ENCODE peak calls at places on chromosome 15, in six cellular contexts. One of them, this sample, is unnamed.
A peak's percentile ranks its signal among the peaks of the same experiment; 100 is the strongest.

GRCh38 chr15:66679657-66680108 is 22.4 kb upstream of the SMAD6 start:
- DNase-seq in NCI-H2081: no peak
- DNase-seq in effector memory CD4-positive, alpha-beta T cell: no peak
- DNase-seq in activated CD4-positive, alpha-beta T cell treated with anti-CD3 and anti-CD28 coated beads, Interleukin-2, amount 10 ng/mL, durations not matched to agents 7 days and 5 days: no peak
- DNase-seq in GM04503: no peak
- DNase-seq in tibial artery: no peak
- DNase-seq in this sample: no peak

GRCh38 chr15:43950551-43950950 is 123.7 kb downstream of the WDR76 start:
- DNase-seq in effector memory CD4-positive, alpha-beta T cell: no peak
- DNase-seq in NCI-H2081: no peak
- DNase-seq in activated CD4-positive, alpha-beta T cell treated with anti-CD3 and anti-CD28 coated beads, Interleukin-2, amount 10 ng/mL, durations not matched to agents 7 days and 5 days: no peak
- DNase-seq in tibial artery: no peak
- DNase-seq in GM04503: no peak
- DNase-seq in this sample: no peak

GRCh38 chr15:83108266-83109219 is 1.1 kb downstream of the TM6SF1 start:
- DNase-seq in NCI-H2081: no peak
- DNase-seq in effector memory CD4-positive, alpha-beta T cell: no peak
- DNase-seq in GM04503: no peak
- DNase-seq in activated CD4-positive, alpha-beta T cell treated with anti-CD3 and anti-CD28 coated beads, Interleukin-2, amount 10 ng/mL, durations not matched to agents 7 days and 5 days: peak; percentile 38
- DNase-seq in tibial artery: peak; percentile 67
- DNase-seq in this sample: peak; percentile 84

GRCh38 chr15:96992817-96993216 is 662.3 kb downstream of the NR2F2 start:
- DNase-seq in effector memory CD4-positive, alpha-beta T cell: no peak
- DNase-seq in tibial artery: no peak
- DNase-seq in GM04503: no peak
- DNase-seq in activated CD4-positive, alpha-beta T cell treated with anti-CD3 and anti-CD28 coated beads, Interleukin-2, amount 10 ng/mL, durations not matched to agents 7 days and 5 days: no peak
- DNase-seq in NCI-H2081: no peak
- DNase-seq in this sample: no peak

GRCh38 chr15:34107315-34107714 is 5.4 kb downstream of the PGBD4 start:
- DNase-seq in NCI-H2081: no peak
- DNase-seq in activated CD4-positive, alpha-beta T cell treated with anti-CD3 and anti-CD28 coated beads, Interleukin-2, amount 10 ng/mL, durations not matched to agents 7 days and 5 days: no peak
- DNase-seq in effector memory CD4-positive, alpha-beta T cell: no peak
- DNase-seq in GM04503: no peak
- DNase-seq in tibial artery: no peak
- DNase-seq in this sample: no peak

GRCh38 chr15:41513282-41514227 is at the start of gene LTK:
- DNase-seq in GM04503: no peak
- DNase-seq in effector memory CD4-positive, alpha-beta T cell: peak; percentile 29
- DNase-seq in NCI-H2081: no peak
- DNase-seq in tibial artery: no peak
- DNase-seq in activated CD4-positive, alpha-beta T cell treated with anti-CD3 and anti-CD28 coated beads, Interleukin-2, amount 10 ng/mL, durations not matched to agents 7 days and 5 days: peak; percentile 19
- DNase-seq in this sample: no peak

GRCh38 chr15:100101389-100102089 is 240.2 kb downstream of the ADAMTS17 start:
- DNase-seq in NCI-H2081: no peak
- DNase-seq in tibial artery: peak; percentile 58
- DNase-seq in GM04503: no peak
- DNase-seq in effector memory CD4-positive, alpha-beta T cell: no peak
- DNase-seq in activated CD4-positive, alpha-beta T cell treated with anti-CD3 and anti-CD28 coated beads, Interleukin-2, amount 10 ng/mL, durations not matched to agents 7 days and 5 days: no peak
- DNase-seq in this sample: peak; percentile 49

GRCh38 chr15:56868251-56868650 is 50.2 kb upstream of the TCF12 start:
- DNase-seq in NCI-H2081: no peak
- DNase-seq in effector memory CD4-positive, alpha-beta T cell: no peak
- DNase-seq in activated CD4-positive, alpha-beta T cell treated with anti-CD3 and anti-CD28 coated beads, Interleukin-2, amount 10 ng/mL, durations not matched to agents 7 days and 5 days: no peak
- DNase-seq in GM04503: no peak
- DNase-seq in tibial artery: no peak
- DNase-seq in this sample: no peak

GRCh38 chr15:87207945-87208580 is 1048.5 kb downstream of the NTRK3 start:
- DNase-seq in GM04503: peak; percentile 45
- DNase-seq in tibial artery: no peak
- DNase-seq in effector memory CD4-positive, alpha-beta T cell: no peak
- DNase-seq in activated CD4-positive, alpha-beta T cell treated with anti-CD3 and anti-CD28 coated beads, Interleukin-2, amount 10 ng/mL, durations not matched to agents 7 days and 5 days: no peak
- DNase-seq in NCI-H2081: no peak
- DNase-seq in this sample: no peak

GRCh38 chr15:85615930-85616329 is 178.8 kb downstream of the KLHL25 start:
- DNase-seq in GM04503: no peak
- DNase-seq in activated CD4-positive, alpha-beta T cell treated with anti-CD3 and anti-CD28 coated beads, Interleukin-2, amount 10 ng/mL, durations not matched to agents 7 days and 5 days: peak; percentile 14
- DNase-seq in effector memory CD4-positive, alpha-beta T cell: no peak
- DNase-seq in NCI-H2081: no peak
- DNase-seq in tibial artery: no peak
- DNase-seq in this sample: no peak

GRCh38 chr15:78302579-78302978 is 3.2 kb upstream of the SKIC8 start:
- DNase-seq in activated CD4-positive, alpha-beta T cell treated with anti-CD3 and anti-CD28 coated beads, Interleukin-2, amount 10 ng/mL, durations not matched to agents 7 days and 5 days: no peak
- DNase-seq in effector memory CD4-positive, alpha-beta T cell: no peak
- DNase-seq in NCI-H2081: no peak
- DNase-seq in tibial artery: no peak
- DNase-seq in GM04503: peak; percentile 94
- DNase-seq in this sample: no peak

GRCh38 chr15:40450047-40450446 is 9.3 kb downstream of the BAHD1 start:
- DNase-seq in effector memory CD4-positive, alpha-beta T cell: no peak
- DNase-seq in GM04503: no peak
- DNase-seq in NCI-H2081: no peak
- DNase-seq in tibial artery: no peak
- DNase-seq in activated CD4-positive, alpha-beta T cell treated with anti-CD3 and anti-CD28 coated beads, Interleukin-2, amount 10 ng/mL, durations not matched to agents 7 days and 5 days: no peak
- DNase-seq in this sample: no peak

GRCh38 chr15:66842710-66843441 is 140.8 kb downstream of the SMAD6 start:
- DNase-seq in activated CD4-positive, alpha-beta T cell treated with anti-CD3 and anti-CD28 coated beads, Interleukin-2, amount 10 ng/mL, durations not matched to agents 7 days and 5 days: no peak
- DNase-seq in effector memory CD4-positive, alpha-beta T cell: no peak
- DNase-seq in tibial artery: peak; percentile 90
- DNase-seq in GM04503: no peak
- DNase-seq in NCI-H2081: no peak
- DNase-seq in this sample: peak; percentile 22

GRCh38 chr15:44490628-44491027 is 46.3 kb upstream of the EIF3J start:
- DNase-seq in activated CD4-positive, alpha-beta T cell treated with anti-CD3 and anti-CD28 coated beads, Interleukin-2, amount 10 ng/mL, durations not matched to agents 7 days and 5 days: no peak
- DNase-seq in GM04503: no peak
- DNase-seq in effector memory CD4-positive, alpha-beta T cell: no peak
- DNase-seq in tibial artery: no peak
- DNase-seq in NCI-H2081: no peak
- DNase-seq in this sample: no peak

GRCh38 chr15:36414670-36415069 is 164.8 kb upstream of the CDIN1 start:
- DNase-seq in effector memory CD4-positive, alpha-beta T cell: no peak
- DNase-seq in GM04503: no peak
- DNase-seq in tibial artery: no peak
- DNase-seq in NCI-H2081: no peak
- DNase-seq in activated CD4-positive, alpha-beta T cell treated with anti-CD3 and anti-CD28 coated beads, Interleukin-2, amount 10 ng/mL, durations not matched to agents 7 days and 5 days: no peak
- DNase-seq in this sample: no peak

GRCh38 chr15:78264304-78265136 is at the start of gene DNAJA4:
- DNase-seq in NCI-H2081: peak; percentile 65
- DNase-seq in activated CD4-positive, alpha-beta T cell treated with anti-CD3 and anti-CD28 coated beads, Interleukin-2, amount 10 ng/mL, durations not matched to agents 7 days and 5 days: peak; percentile 71
- DNase-seq in effector memory CD4-positive, alpha-beta T cell: peak; percentile 52
- DNase-seq in GM04503: no peak
- DNase-seq in tibial artery: peak; percentile 53
- DNase-seq in this sample: peak; percentile 55

GRCh38 chr15:54850101-54850500 is 346.6 kb downstream of the RSL24D1 start:
- DNase-seq in NCI-H2081: no peak
- DNase-seq in effector memory CD4-positive, alpha-beta T cell: no peak
- DNase-seq in activated CD4-positive, alpha-beta T cell treated with anti-CD3 and anti-CD28 coated beads, Interleukin-2, amount 10 ng/mL, durations not matched to agents 7 days and 5 days: no peak
- DNase-seq in tibial artery: no peak
- DNase-seq in GM04503: no peak
- DNase-seq in this sample: no peak

GRCh38 chr15:61182955-61183354 is 46.1 kb downstream of the RORA start:
- DNase-seq in GM04503: no peak
- DNase-seq in effector memory CD4-positive, alpha-beta T cell: no peak
- DNase-seq in NCI-H2081: no peak
- DNase-seq in tibial artery: no peak
- DNase-seq in activated CD4-positive, alpha-beta T cell treated with anti-CD3 and anti-CD28 coated beads, Interleukin-2, amount 10 ng/mL, durations not matched to agents 7 days and 5 days: no peak
- DNase-seq in this sample: no peak

GRCh38 chr15:87608238-87609028 is 648.1 kb downstream of the NTRK3 start:
- DNase-seq in activated CD4-positive, alpha-beta T cell treated with anti-CD3 and anti-CD28 coated beads, Interleukin-2, amount 10 ng/mL, durations not matched to agents 7 days and 5 days: no peak
- DNase-seq in effector memory CD4-positive, alpha-beta T cell: no peak
- DNase-seq in NCI-H2081: no peak
- DNase-seq in tibial artery: no peak
- DNase-seq in GM04503: no peak
- DNase-seq in this sample: no peak

This sample was measured in pons.